ENCODE peak calls at places on chromosomes 16 and 17, in seven cellular contexts. T is GM13977, K is dorsolateral prefrontal cortex, A is GM10248, Z is Calu3, D is hepatocyte, C is lung. J is an unnamed sample.

GRCh38 chr16:28930203-28930602 is 1.6 kb upstream of the CD19 start:
- DNase-seq in T (no peak), K (no peak), A (no peak), Z (no peak), D (no peak), C (no peak), J (no peak)

GRCh38 chr17:3740611-3741073 is 16.9 kb downstream of the HASPIN start:
- DNase-seq in T (no peak), K (no peak), A (peak), Z (no peak), D (no peak), C (no peak), J (no peak)

GRCh38 chr16:82241469-82242052 is 71.5 kb upstream of the MPHOSPH6 start:
- DNase-seq in T (no peak), K (no peak), A (no peak), Z (no peak), D (no peak), C (no peak), J (no peak)

GRCh38 chr16:17343028-17343427 is 127.7 kb downstream of the XYLT1 start:
- DNase-seq in T (peak), K (no peak), A (peak), Z (no peak), D (no peak), C (no peak), J (no peak)

GRCh38 chr17:4998027-4998665 is 396 bp downstream of the KIF1C start:
- DNase-seq in T (peak), K (no peak), A (peak), Z (no peak), D (no peak), C (peak), J (peak)

GRCh38 chr16:48877946-48878345 is 268.0 kb upstream of the N4BP1 start:
- DNase-seq in T (no peak), K (no peak), A (no peak), Z (no peak), D (no peak), C (no peak), J (no peak)

GRCh38 chr17:78910885-78911284 is 7.9 kb upstream of the CEP295NL start:
- DNase-seq in T (no peak), K (no peak), A (no peak), Z (no peak), D (no peak), C (peak), J (no peak)

GRCh38 chr16:85005278-85006069 is 5.9 kb downstream of the ZDHHC7 start:
- DNase-seq in T (no peak), K (no peak), A (no peak), Z (no peak), D (no peak), C (no peak), J (peak)

GRCh38 chr16:349211-349610 is 3.3 kb downstream of the AXIN1 start:
- DNase-seq in T (peak), K (no peak), A (peak), Z (no peak), D (no peak), C (no peak), J (no peak)

GRCh38 chr16:82963653-82964052 is 336.9 kb downstream of the CDH13 start:
- DNase-seq in T (no peak), K (no peak), A (no peak), Z (no peak), D (no peak), C (no peak), J (no peak)

GRCh38 chr17:75263051-75263450 is 1.4 kb downstream of the MRPS7 start:
- DNase-seq in T (no peak), K (no peak), A (no peak), Z (no peak), D (no peak), C (no peak), J (no peak)

GRCh38 chr16:30117768-30118167 is 4.4 kb upstream of the GDPD3 start:
- DNase-seq in T (no peak), K (no peak), A (no peak), Z (no peak), D (no peak), C (no peak), J (no peak)

GRCh38 chr16:21656795-21657768 is 4.7 kb upstream of the IGSF6 start:
- DNase-seq in T (peak), K (no peak), A (peak), Z (peak), D (peak), C (no peak), J (peak)

GRCh38 chr17:81713556-81714411 is 1.7 kb downstream of the SLC25A10 start:
- DNase-seq in T (no peak), K (no peak), A (no peak), Z (peak), D (peak), C (no peak), J (no peak)

GRCh38 chr17:3865166-3865565 is 19.1 kb upstream of the NCBP3 start:
- DNase-seq in T (no peak), K (no peak), A (no peak), Z (no peak), D (no peak), C (peak), J (no peak)

GRCh38 chr17:80287038-80287437 is 26.4 kb downstream of the RNF213 start:
- DNase-seq in T (no peak), K (no peak), A (no peak), Z (no peak), D (no peak), C (no peak), J (no peak)

GRCh38 chr17:49551221-49552069 is 24.2 kb upstream of the NXPH3 start:
- DNase-seq in T (peak), K (no peak), A (peak), Z (no peak), D (no peak), C (no peak), J (no peak)

GRCh38 chr17:39999067-39999466 is 16.2 kb upstream of the CSF3 start:
- DNase-seq in T (no peak), K (no peak), A (no peak), Z (no peak), D (no peak), C (no peak), J (no peak)

GRCh38 chr16:67460168-67460567 is 20.8 kb downstream of the ATP6V0D1 start:
- DNase-seq in T (no peak), K (no peak), A (no peak), Z (no peak), D (no peak), C (no peak), J (no peak)

GRCh38 chr17:55607736-55608341 is 96.6 kb upstream of the SMIM36 start:
- DNase-seq in T (no peak), K (no peak), A (no peak), Z (peak), D (peak), C (peak), J (no peak)

GRCh38 chr17:4919511-4920047 is 12.5 kb upstream of the GP1BA start:
- DNase-seq in T (no peak), K (no peak), A (no peak), Z (no peak), D (no peak), C (no peak), J (no peak)

GRCh38 chr17:28174352-28175046 is 132.0 kb downstream of the NLK start:
- DNase-seq in T (peak), K (no peak), A (peak), Z (no peak), D (no peak), C (no peak), J (no peak)

GRCh38 chr17:16439303-16439791 is 24.0 kb downstream of the TRPV2 start:
- DNase-seq in T (no peak), K (no peak), A (no peak), Z (no peak), D (no peak), C (no peak), J (peak)

GRCh38 chr17:8957721-8958120 is 7.8 kb downstream of the PIK3R5 start:
- DNase-seq in T (no peak), K (no peak), A (no peak), Z (no peak), D (no peak), C (no peak), J (no peak)

GRCh38 chr16:75591001-75591852 is 25.0 kb downstream of the GABARAPL2 start:
- DNase-seq in T (no peak), K (no peak), A (no peak), Z (no peak), D (peak), C (peak), J (peak)

GRCh38 chr17:21460358-21460757 is 84.2 kb downstream of the KCNJ12 start:
- DNase-seq in T (no peak), K (no peak), A (no peak), Z (no peak), D (no peak), C (no peak), J (no peak)

GRCh38 chr16:20915733-20916132 is 15.2 kb downstream of the LYRM1 start:
- DNase-seq in T (no peak), K (no peak), A (no peak), Z (no peak), D (no peak), C (no peak), J (no peak)

GRCh38 chr17:38748329-38749221 is at the start of gene PCGF2:
- DNase-seq in T (no peak), K (peak), A (no peak), Z (peak), D (peak), C (peak), J (peak)

GRCh38 chr17:44362964-44363612 is 565 bp downstream of the FAM171A2 start:
- DNase-seq in T (peak), K (peak), A (peak), Z (no peak), D (peak), C (no peak), J (no peak)

GRCh38 chr17:45291170-45291805 is 25.5 kb downstream of the MAP3K14 start:
- DNase-seq in T (no peak), K (no peak), A (no peak), Z (no peak), D (no peak), C (no peak), J (no peak)

GRCh38 chr16:50602531-50603205 is 54.5 kb downstream of the NKD1 start:
- DNase-seq in T (no peak), K (no peak), A (no peak), Z (no peak), D (no peak), C (no peak), J (no peak)

GRCh38 chr16:73069581-73070262 is 21.8 kb upstream of the ZFHX3 start:
- DNase-seq in T (no peak), K (no peak), A (no peak), Z (no peak), D (no peak), C (no peak), J (no peak)

GRCh38 chr17:72030067-72030899 is 90.5 kb upstream of the SOX9 start:
- DNase-seq in T (peak), K (peak), A (peak), Z (peak), D (peak), C (peak), J (peak)

GRCh38 chr17:50818266-50818665 is 17.1 kb upstream of the WFIKKN2 start:
- DNase-seq in T (no peak), K (no peak), A (no peak), Z (no peak), D (no peak), C (no peak), J (no peak)

GRCh38 chr17:80786470-80786869 is 205.2 kb upstream of the CHMP6 start:
- DNase-seq in T (no peak), K (peak), A (no peak), Z (no peak), D (no peak), C (no peak), J (no peak)

GRCh38 chr16:9402293-9402865 is 310.9 kb downstream of the HAPSTR1 start:
- DNase-seq in T (no peak), K (no peak), A (no peak), Z (no peak), D (no peak), C (no peak), J (no peak)

GRCh38 chr16:85416267-85417109 is 196.6 kb upstream of the GSE1 start:
- DNase-seq in T (peak), K (peak), A (peak), Z (peak), D (peak), C (peak), J (peak)

GRCh38 chr16:27383511-27384243 is 18.3 kb upstream of the IL21R start:
- DNase-seq in T (no peak), K (no peak), A (no peak), Z (no peak), D (no peak), C (no peak), J (no peak)

DNA sequence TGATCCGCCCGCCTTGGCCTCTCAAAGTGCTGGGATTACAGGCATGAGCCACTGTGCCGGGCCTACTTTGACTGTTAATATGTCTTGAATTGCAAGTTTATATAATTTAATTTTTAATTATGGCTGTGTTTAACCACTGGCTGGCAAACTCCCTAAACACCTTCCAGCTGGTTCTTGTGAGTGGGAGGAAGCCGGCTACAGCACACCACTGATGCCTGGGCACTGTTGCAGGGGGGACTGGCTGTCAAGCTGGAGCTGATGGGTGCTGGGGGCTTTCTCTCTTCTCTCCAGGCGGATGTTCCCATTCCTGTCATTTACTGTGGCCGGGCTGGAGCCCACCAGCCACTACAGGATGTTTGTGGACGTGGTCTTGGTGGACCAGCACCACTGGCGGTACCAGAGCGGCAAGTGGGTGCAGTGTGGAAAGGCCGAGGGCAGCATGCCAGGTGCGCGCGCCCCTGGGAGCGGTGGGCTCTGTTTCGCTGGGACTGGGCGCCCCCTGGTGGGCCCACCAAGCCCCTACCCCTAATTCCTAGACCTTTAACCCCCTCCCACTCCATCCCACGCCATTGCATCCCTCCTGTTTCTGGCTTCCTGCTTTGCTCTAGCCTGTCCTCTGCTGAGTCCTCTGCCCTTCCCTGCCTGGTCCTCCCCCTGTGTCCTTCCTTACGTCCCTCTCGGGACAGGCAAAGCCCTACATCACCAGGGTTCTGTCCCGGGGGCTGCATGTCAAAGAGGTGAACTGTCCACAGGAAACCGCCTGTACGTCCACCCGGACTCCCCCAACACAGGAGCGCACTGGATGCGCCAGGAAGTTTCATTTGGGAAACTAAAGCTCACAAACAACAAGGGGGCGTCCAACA is 9.5 kb downstream of the TBX21 start:
- DNase-seq in T (peak), K (no peak), A (peak), Z (peak), D (peak), C (peak), J (no peak)
- TF ChIP-seq CTCF in T (peak), K (peak), A (peak), Z (peak), D (peak), C (no peak), J (peak)

GRCh38 chr17:7572588-7573323 is 6.7 kb upstream of the CD68 start:
- DNase-seq in T (peak), K (peak), A (peak), Z (peak), D (peak), C (no peak), J (peak)
- TF ChIP-seq CTCF in T (no peak), K (no peak), A (no peak), Z (no peak), D (no peak), C (no peak), J (no peak)

GRCh38 chr16:87710887-87711286 is 54.9 kb downstream of the KLHDC4 start:
- DNase-seq in T (no peak), K (no peak), A (no peak), Z (no peak), D (no peak), C (no peak), J (no peak)

GRCh38 chr16:87715658-87716057 is 50.1 kb downstream of the KLHDC4 start:
- DNase-seq in T (no peak), K (no peak), A (no peak), Z (no peak), D (no peak), C (no peak), J (no peak)

GRCh38 chr16:87712184-87712822 is 53.5 kb downstream of the KLHDC4 start:
- DNase-seq in T (no peak), K (no peak), A (no peak), Z (no peak), D (no peak), C (no peak), J (no peak)

GRCh38 chr16:87715231-87715630 is 50.6 kb downstream of the KLHDC4 start:
- DNase-seq in T (no peak), K (no peak), A (no peak), Z (no peak), D (no peak), C (no peak), J (no peak)

DNA sequence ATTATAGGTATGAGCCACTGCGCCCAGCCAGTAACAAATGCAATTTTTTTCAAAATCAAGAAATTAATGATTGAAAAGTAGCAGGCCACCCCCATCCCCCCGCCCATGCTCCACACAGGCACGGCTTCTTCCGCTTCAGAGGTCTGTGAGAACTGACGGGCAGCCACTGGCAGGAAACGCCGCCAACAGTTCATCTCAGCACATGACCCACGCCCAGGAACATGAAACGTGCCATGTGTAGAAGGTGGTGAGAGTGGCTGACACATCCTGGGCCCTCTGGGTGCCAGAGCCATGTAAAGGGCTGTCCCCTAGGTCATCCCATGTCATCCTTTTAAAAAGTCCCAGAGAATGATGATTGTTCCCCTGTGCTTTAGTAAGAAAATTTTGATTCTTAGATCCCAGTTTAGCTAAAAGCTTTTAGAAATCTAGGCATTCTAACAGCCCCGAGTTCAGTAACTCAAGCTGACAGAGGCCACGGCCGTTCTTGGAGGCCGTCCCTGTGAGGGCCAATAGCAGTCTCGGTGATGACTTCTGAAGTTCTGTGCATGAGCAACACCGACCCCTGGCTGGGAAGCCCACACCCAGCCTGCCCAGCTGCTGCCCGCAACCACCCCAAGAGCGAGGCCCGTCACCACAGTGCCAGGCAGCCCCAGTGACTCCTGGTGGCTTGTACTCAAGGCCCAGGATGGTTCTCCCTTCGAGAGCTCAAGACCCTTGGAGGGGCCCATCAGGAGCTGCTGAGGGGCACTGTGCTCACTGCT is 52.1 kb downstream of the KLHDC4 start:
- DNase-seq in T (no peak), K (no peak), A (no peak), Z (no peak), D (no peak), C (no peak), J (no peak)
- TF ChIP-seq CTCF in T (no peak), K (no peak), A (no peak), Z (no peak), D (no peak), C (no peak), J (no peak)

DNA sequence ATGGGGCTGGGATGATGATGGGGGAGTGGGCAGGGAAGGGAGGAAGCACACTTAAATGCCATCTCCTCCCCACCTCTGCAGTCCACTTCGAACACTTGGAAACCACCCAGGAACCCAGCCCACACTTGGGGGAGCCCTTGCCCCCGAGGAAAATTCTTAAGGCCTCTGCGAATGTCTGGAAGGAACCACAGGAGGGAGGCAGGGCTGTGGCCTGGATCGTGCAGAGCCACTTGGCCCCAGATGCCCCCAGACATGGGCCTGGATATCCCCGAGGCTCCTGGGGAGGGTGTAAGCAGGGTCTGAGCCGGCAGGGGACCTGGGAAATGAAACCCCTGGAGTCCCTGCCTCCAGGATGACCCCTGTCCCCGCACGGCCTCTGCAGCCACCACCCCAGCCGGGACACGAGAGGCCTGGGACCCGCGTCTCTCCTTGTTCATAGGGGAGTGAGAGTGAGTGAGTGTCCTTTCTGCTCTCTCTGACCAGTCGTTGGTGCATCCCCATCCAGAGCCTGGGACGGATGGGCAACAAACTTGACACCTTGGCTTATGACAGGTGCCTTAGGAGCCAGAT is 11.8 kb upstream of the MTSS2 start:
- DNase-seq in T (no peak), K (no peak), A (no peak), Z (no peak), D (no peak), C (no peak), J (peak)
- TF ChIP-seq CTCF in T (no peak), K (no peak), A (no peak), Z (no peak), D (no peak), C (no peak), J (peak)

J was measured in AG10803.